ENCODE peak calls at places on chromosomes 13 and 19, in five cellular contexts. One of them, this sample, is unnamed.

GRCh38 chr13:44627441-44627840 is 51.3 kb upstream of the TSC22D1 start:
- DNase-seq in PC-3: peak
- DNase-seq in left ventricle myocardium inferior: no peak
- DNase-seq in lower leg skin: no peak
- DNase-seq in esophagus squamous epithelium: no peak
- DNase-seq in this sample: peak

GRCh38 chr19:36460046-36460445 is 29.3 kb downstream of the ZNF566 start:
- DNase-seq in PC-3: no peak
- DNase-seq in left ventricle myocardium inferior: no peak
- DNase-seq in lower leg skin: no peak
- DNase-seq in esophagus squamous epithelium: no peak
- DNase-seq in this sample: no peak

GRCh38 chr13:111282997-111283396 is 37.4 kb upstream of the TEX29 start:
- DNase-seq in PC-3: no peak
- DNase-seq in left ventricle myocardium inferior: no peak
- DNase-seq in lower leg skin: no peak
- DNase-seq in esophagus squamous epithelium: no peak
- DNase-seq in this sample: no peak

GRCh38 chr19:28208745-28209144 is 1004.2 kb downstream of the UQCRFS1 start:
- DNase-seq in PC-3: no peak
- DNase-seq in left ventricle myocardium inferior: no peak
- DNase-seq in lower leg skin: no peak
- DNase-seq in esophagus squamous epithelium: no peak
- DNase-seq in this sample: no peak

GRCh38 chr19:40130013-40130412 is 39.3 kb upstream of the ZNF780A start:
- DNase-seq in PC-3: no peak
- DNase-seq in left ventricle myocardium inferior: no peak
- DNase-seq in lower leg skin: no peak
- DNase-seq in esophagus squamous epithelium: no peak
- DNase-seq in this sample: no peak

GRCh38 chr19:33193864-33194362 is at the start of gene LRP3:
- DNase-seq in PC-3: peak
- DNase-seq in left ventricle myocardium inferior: peak
- DNase-seq in lower leg skin: no peak
- DNase-seq in esophagus squamous epithelium: no peak
- DNase-seq in this sample: no peak

GRCh38 chr13:114142137-114142550 is 9.7 kb upstream of the RASA3 start:
- DNase-seq in PC-3: no peak
- DNase-seq in left ventricle myocardium inferior: no peak
- DNase-seq in lower leg skin: no peak
- DNase-seq in esophagus squamous epithelium: no peak
- DNase-seq in this sample: no peak

GRCh38 chr13:76667551-76667950 is 218.7 kb downstream of the KCTD12 start:
- DNase-seq in PC-3: peak
- DNase-seq in left ventricle myocardium inferior: no peak
- DNase-seq in lower leg skin: peak
- DNase-seq in esophagus squamous epithelium: no peak
- DNase-seq in this sample: peak

GRCh38 chr13:64675256-64675892 is 2554.8 kb downstream of the PCDH9 start:
- DNase-seq in PC-3: peak
- DNase-seq in left ventricle myocardium inferior: no peak
- DNase-seq in lower leg skin: no peak
- DNase-seq in esophagus squamous epithelium: no peak
- DNase-seq in this sample: peak

GRCh38 chr13:36154567-36155231 is 23.5 kb upstream of the DCLK1 start:
- DNase-seq in PC-3: no peak
- DNase-seq in left ventricle myocardium inferior: peak
- DNase-seq in lower leg skin: no peak
- DNase-seq in esophagus squamous epithelium: no peak
- DNase-seq in this sample: peak

GRCh38 chr19:48813123-48813911 is 2.5 kb upstream of the BCAT2 start:
- DNase-seq in PC-3: no peak
- DNase-seq in left ventricle myocardium inferior: no peak
- DNase-seq in lower leg skin: no peak
- DNase-seq in esophagus squamous epithelium: no peak
- DNase-seq in this sample: no peak

GRCh38 chr13:49452725-49453457 is 8.8 kb downstream of the SETDB2 start:
- DNase-seq in PC-3: no peak
- DNase-seq in left ventricle myocardium inferior: no peak
- DNase-seq in lower leg skin: no peak
- DNase-seq in esophagus squamous epithelium: no peak
- DNase-seq in this sample: no peak

GRCh38 chr19:48444129-48444932 is 1.5 kb upstream of the GRWD1 start:
- DNase-seq in PC-3: no peak
- DNase-seq in left ventricle myocardium inferior: no peak
- DNase-seq in lower leg skin: no peak
- DNase-seq in esophagus squamous epithelium: no peak
- DNase-seq in this sample: no peak

GRCh38 chr13:106213028-106213427 is 322.4 kb downstream of the EFNB2 start:
- DNase-seq in PC-3: no peak
- DNase-seq in left ventricle myocardium inferior: no peak
- DNase-seq in lower leg skin: no peak
- DNase-seq in esophagus squamous epithelium: no peak
- DNase-seq in this sample: no peak
- TF ChIP-seq CTCF in PC-3: no peak
- TF ChIP-seq CTCF in left ventricle myocardium inferior: no peak
- TF ChIP-seq CTCF in lower leg skin: no peak
- TF ChIP-seq CTCF in esophagus squamous epithelium: no peak
- TF ChIP-seq CTCF in this sample: no peak

GRCh38 chr13:79880820-79881219 is 399.9 kb downstream of the NDFIP2 start:
- DNase-seq in PC-3: no peak
- DNase-seq in left ventricle myocardium inferior: no peak
- DNase-seq in lower leg skin: no peak
- DNase-seq in esophagus squamous epithelium: no peak
- DNase-seq in this sample: peak
- H3K4me3 ChIP-seq in PC-3: no peak
- H3K4me3 ChIP-seq in left ventricle myocardium inferior: no peak
- H3K4me3 ChIP-seq in lower leg skin: no peak
- H3K4me3 ChIP-seq in esophagus squamous epithelium: no peak
- H3K4me3 ChIP-seq in this sample: no peak

GRCh38 chr13:94950303-94950702 is 238.0 kb upstream of the SOX21 start:
- DNase-seq in PC-3: no peak
- DNase-seq in left ventricle myocardium inferior: no peak
- DNase-seq in lower leg skin: no peak
- DNase-seq in esophagus squamous epithelium: no peak
- DNase-seq in this sample: no peak
- TF ChIP-seq CTCF in PC-3: peak
- TF ChIP-seq CTCF in left ventricle myocardium inferior: no peak
- TF ChIP-seq CTCF in lower leg skin: no peak
- TF ChIP-seq CTCF in esophagus squamous epithelium: peak
- TF ChIP-seq CTCF in this sample: peak

DNA sequence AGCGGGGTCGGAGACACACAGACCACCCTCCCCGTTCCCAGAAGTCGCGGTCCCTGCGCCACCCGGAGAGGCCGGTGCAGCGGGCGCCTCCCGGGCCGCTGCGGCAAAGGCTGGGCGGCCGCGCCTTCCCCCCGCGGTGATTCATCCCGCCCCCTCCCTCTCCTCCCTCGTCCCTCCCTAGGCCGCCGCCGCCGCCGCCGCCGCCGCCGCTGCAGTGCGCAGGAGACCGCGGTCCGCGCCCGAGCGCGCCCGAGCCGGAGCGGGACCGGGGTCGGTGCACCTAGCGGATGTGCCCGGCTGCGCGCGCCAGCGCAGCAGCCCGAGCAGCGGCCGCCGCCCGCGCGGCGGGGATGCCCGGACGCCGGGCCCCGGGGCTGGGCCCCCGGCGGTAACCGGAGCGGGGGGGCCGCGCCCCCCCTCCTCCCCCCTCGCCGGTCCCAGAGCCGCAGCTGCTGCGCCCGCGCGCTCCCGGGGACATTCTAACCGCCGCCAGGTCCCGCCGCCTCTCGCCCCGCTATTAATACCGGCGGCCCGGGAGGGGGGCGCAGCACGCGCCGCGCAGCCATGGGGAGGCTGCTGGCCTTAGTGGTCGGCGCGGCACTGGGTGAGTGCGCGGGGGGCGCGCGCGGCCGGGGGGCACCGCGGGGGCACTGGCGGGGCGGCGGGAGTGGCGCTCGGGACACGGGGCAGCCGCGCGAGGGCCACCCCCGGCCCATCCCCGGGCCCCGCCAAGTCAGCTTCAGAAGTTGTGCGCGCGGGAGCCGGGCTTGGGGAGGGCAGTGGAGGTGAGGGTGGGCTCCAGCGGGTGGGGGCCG is at the start of gene SCN1B:
- DNase-seq in PC-3: peak
- DNase-seq in left ventricle myocardium inferior: peak
- DNase-seq in lower leg skin: no peak
- DNase-seq in esophagus squamous epithelium: no peak
- DNase-seq in this sample: peak
- H3K4me3 ChIP-seq in PC-3: peak
- H3K4me3 ChIP-seq in left ventricle myocardium inferior: peak
- H3K4me3 ChIP-seq in lower leg skin: peak
- H3K4me3 ChIP-seq in esophagus squamous epithelium: peak
- H3K4me3 ChIP-seq in this sample: peak

GRCh38 chr13:59975807-59976445 is 187.8 kb downstream of the DIAPH3 start:
- DNase-seq in PC-3: no peak
- DNase-seq in left ventricle myocardium inferior: no peak
- DNase-seq in lower leg skin: no peak
- DNase-seq in esophagus squamous epithelium: no peak
- DNase-seq in this sample: no peak
- TF ChIP-seq CTCF in PC-3: no peak
- TF ChIP-seq CTCF in left ventricle myocardium inferior: no peak
- TF ChIP-seq CTCF in lower leg skin: no peak
- TF ChIP-seq CTCF in esophagus squamous epithelium: no peak
- TF ChIP-seq CTCF in this sample: no peak

GRCh38 chr19:46952874-46953273 is 66.8 kb upstream of the NPAS1 start:
- DNase-seq in PC-3: no peak
- DNase-seq in left ventricle myocardium inferior: no peak
- DNase-seq in lower leg skin: no peak
- DNase-seq in esophagus squamous epithelium: no peak
- DNase-seq in this sample: no peak

GRCh38 chr19:46954502-46955004 is 65.1 kb upstream of the NPAS1 start:
- DNase-seq in PC-3: no peak
- DNase-seq in left ventricle myocardium inferior: no peak
- DNase-seq in lower leg skin: no peak
- DNase-seq in esophagus squamous epithelium: no peak
- DNase-seq in this sample: no peak

GRCh38 chr19:46955813-46956371 is 63.7 kb upstream of the NPAS1 start:
- DNase-seq in PC-3: no peak
- DNase-seq in left ventricle myocardium inferior: no peak
- DNase-seq in lower leg skin: no peak
- DNase-seq in esophagus squamous epithelium: no peak
- DNase-seq in this sample: no peak

GRCh38 chr19:46953955-46954501 is 65.6 kb upstream of the NPAS1 start:
- DNase-seq in PC-3: no peak
- DNase-seq in left ventricle myocardium inferior: no peak
- DNase-seq in lower leg skin: no peak
- DNase-seq in esophagus squamous epithelium: no peak
- DNase-seq in this sample: no peak

DNA sequence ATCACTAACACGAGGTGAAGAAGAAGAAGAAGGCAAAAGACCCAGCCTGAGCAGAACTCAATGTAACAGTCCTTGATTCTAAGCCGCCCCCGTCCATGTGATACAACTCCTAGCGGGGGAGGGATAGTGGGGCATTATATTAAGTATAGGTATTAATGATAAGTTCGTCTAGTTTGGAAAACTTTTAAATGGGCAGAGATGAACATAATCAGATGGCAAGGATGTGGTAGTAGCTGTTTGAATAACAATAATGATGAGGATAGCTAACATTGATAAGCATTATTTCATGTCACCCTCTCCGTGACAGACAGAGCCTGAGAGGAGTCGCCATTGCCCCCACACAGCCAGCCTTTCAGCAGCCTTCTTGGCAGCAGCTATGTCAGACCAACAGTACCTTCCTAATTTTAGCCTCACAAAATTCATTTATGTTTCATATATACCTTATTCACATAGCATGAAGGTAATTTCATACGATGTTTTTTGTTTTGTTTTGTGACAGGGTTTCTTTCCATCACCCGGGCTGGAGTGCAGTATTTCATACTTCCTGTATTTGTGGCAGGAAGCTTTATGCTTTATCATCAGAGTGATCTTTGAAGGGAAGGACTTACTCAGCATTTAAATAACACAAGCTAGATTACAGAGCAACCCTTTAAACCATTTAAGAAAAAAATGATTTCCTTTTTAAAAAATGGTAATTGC is 64.4 kb upstream of the NPAS1 start:
- DNase-seq in PC-3: peak
- DNase-seq in left ventricle myocardium inferior: no peak
- DNase-seq in lower leg skin: no peak
- DNase-seq in esophagus squamous epithelium: no peak
- DNase-seq in this sample: peak
- H3K4me3 ChIP-seq in PC-3: peak
- H3K4me3 ChIP-seq in left ventricle myocardium inferior: no peak
- H3K4me3 ChIP-seq in lower leg skin: no peak
- H3K4me3 ChIP-seq in esophagus squamous epithelium: no peak
- H3K4me3 ChIP-seq in this sample: no peak

GRCh38 chr13:30884543-30884942 is 21.5 kb upstream of the MEDAG start:
- DNase-seq in PC-3: no peak
- DNase-seq in left ventricle myocardium inferior: no peak
- DNase-seq in lower leg skin: no peak
- DNase-seq in esophagus squamous epithelium: no peak
- DNase-seq in this sample: no peak
- TF ChIP-seq CTCF in PC-3: no peak
- TF ChIP-seq CTCF in left ventricle myocardium inferior: no peak
- TF ChIP-seq CTCF in lower leg skin: no peak
- TF ChIP-seq CTCF in esophagus squamous epithelium: no peak
- TF ChIP-seq CTCF in this sample: no peak

GRCh38 chr19:12834976-12835757 is 788 bp upstream of the RTBDN start:
- DNase-seq in PC-3: peak
- DNase-seq in left ventricle myocardium inferior: no peak
- DNase-seq in lower leg skin: no peak
- DNase-seq in esophagus squamous epithelium: no peak
- DNase-seq in this sample: no peak
- H3K4me3 ChIP-seq in PC-3: peak
- H3K4me3 ChIP-seq in left ventricle myocardium inferior: no peak
- H3K4me3 ChIP-seq in lower leg skin: no peak
- H3K4me3 ChIP-seq in esophagus squamous epithelium: no peak
- H3K4me3 ChIP-seq in this sample: no peak

DNA sequence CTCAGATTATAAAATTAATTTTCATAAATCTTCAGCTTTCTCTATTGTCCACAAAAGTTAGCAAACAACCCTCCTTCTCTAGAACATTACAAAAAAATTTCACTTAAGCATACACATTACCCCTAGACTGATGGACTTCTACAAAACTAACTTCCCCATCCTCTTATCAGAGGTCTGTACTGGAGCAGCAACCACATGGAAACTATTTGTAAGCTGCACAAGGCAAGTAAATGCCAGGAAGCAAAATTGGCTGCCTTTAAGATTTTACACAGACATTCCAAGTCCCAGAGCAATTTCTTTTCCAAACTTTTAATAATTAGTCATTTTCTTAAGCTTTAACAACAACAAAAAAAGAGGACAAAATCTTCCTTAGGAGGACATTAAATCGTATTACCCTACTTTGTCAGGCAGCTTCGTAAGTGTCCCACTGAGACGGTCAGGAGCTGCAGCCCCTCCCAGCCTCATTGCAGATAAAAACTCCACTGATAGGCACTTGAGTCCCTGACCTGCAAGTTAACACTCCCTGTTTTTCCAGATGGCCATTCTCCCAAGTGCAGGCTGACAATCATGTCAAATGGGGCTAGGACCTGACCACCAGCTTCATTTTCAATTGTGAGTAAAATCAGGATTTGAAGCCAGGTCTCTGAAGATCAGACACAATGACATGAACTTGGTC is 680.1 kb downstream of the DIAPH3 start:
- DNase-seq in PC-3: no peak
- DNase-seq in left ventricle myocardium inferior: peak
- DNase-seq in lower leg skin: no peak
- DNase-seq in esophagus squamous epithelium: no peak
- DNase-seq in this sample: peak
- TF ChIP-seq CTCF in PC-3: no peak
- TF ChIP-seq CTCF in left ventricle myocardium inferior: no peak
- TF ChIP-seq CTCF in lower leg skin: no peak
- TF ChIP-seq CTCF in esophagus squamous epithelium: no peak
- TF ChIP-seq CTCF in this sample: no peak